ENCODE peak calls at places on chromosomes 4 and X, in ten cellular contexts. J, L, P, Y, K, C, Z, U, Q and R are unnamed samples.

GRCh38 chrX:1593286-1594271 is 2.2 kb downstream of the AKAP17A start:
- DNase-seq in C (peak; percentile 39), U (no peak), Q (no peak), K (no peak), P (no peak), L (no peak), J (no peak), Y (no peak), Z (no peak), R (no peak)

GRCh38 chr4:25865586-25865985 is 2.8 kb upstream of the SEL1L3 start:
- DNase-seq in C (no peak), Q (no peak), P (no peak), J (no peak), Z (no peak), Y (peak; percentile 3), U (no peak), K (peak; percentile 91), L (no peak), R (no peak)

GRCh38 chrX:46574337-46574940 is 874 bp downstream of the CHST7 start:
- DNase-seq in K (peak; percentile 7), Y (peak; percentile 48), Z (peak; percentile 53), L (no peak), U (peak; percentile 18), P (peak; percentile 42), C (peak; percentile 41), Q (peak; percentile 16), J (no peak), R (peak; percentile 12)

GRCh38 chr4:135418353-135418752 is 1216.8 kb upstream of the PABPC4L start:
- DNase-seq in Y (no peak), C (no peak), Q (no peak), J (no peak), U (no peak), Z (peak; percentile 35), P (peak; percentile 12), L (no peak), K (no peak), R (no peak)

GRCh38 chr4:168811793-168812651 is 198.0 kb downstream of the CBR4 start:
- DNase-seq in J (no peak), U (no peak), C (no peak), Q (no peak), Y (no peak), K (no peak), L (no peak), Z (no peak), P (peak; percentile 75), R (no peak)

GRCh38 chrX:15438332-15438731 is 54.1 kb upstream of the VEGFD start:
- DNase-seq in J (no peak), U (no peak), Y (no peak), Q (no peak), K (no peak), Z (no peak), P (no peak), L (no peak), C (no peak), R (no peak)

GRCh38 chr4:7463584-7464258 is 29.0 kb upstream of the PSAPL1 start:
- DNase-seq in Y (no peak), L (no peak), Z (no peak), U (no peak), Q (no peak), K (no peak), J (peak; percentile 48), C (no peak), P (no peak), R (no peak)

GRCh38 chr4:1384675-1385372 is 21.4 kb downstream of the NKX1-1 start:
- DNase-seq in C (no peak), P (no peak), Z (no peak), Q (no peak), K (no peak), J (peak; percentile 3), L (no peak), Y (no peak), U (no peak), R (no peak)

GRCh38 chr4:24924309-24924781 is 11.5 kb upstream of the CCDC149 start:
- DNase-seq in J (no peak), P (peak; percentile 99), Z (no peak), Y (no peak), K (no peak), Q (no peak), U (no peak), L (no peak), C (no peak), R (no peak)

GRCh38 chr4:92969650-92970370 is 666.0 kb downstream of the GRID2 start:
- DNase-seq in P (peak; percentile 71), K (no peak), Q (no peak), J (no peak), L (no peak), C (no peak), U (no peak), Y (no peak), Z (no peak), R (no peak)

GRCh38 chrX:21963736-21964135 is 23.2 kb downstream of the SMS start:
- DNase-seq in Y (no peak), J (no peak), L (no peak), Z (no peak), C (no peak), K (no peak), U (no peak), Q (no peak), P (peak; percentile 34), R (no peak)

GRCh38 chr4:118354913-118355312 is 2.1 kb upstream of the PRSS12 start:
- DNase-seq in K (no peak), Q (no peak), P (no peak), J (no peak), Y (no peak), C (no peak), L (no peak), Z (no peak), U (no peak), R (no peak)